ENCODE peak calls at places on chromosome 1, in five cellular contexts. B is GM23248, V is NCI-H774, G is D341Med, C is T-helper 1 cell. W is an unnamed sample.

GRCh38 chr1:196400478-196401453 is 207.5 kb downstream of the KCNT2 start:
- DNase-seq in B (peak), V (no peak), G (no peak), C (no peak), W (no peak)

GRCh38 chr1:203167913-203168200 is 7.8 kb downstream of the MYBPH start:
- DNase-seq in B (no peak), V (no peak), G (no peak), C (no peak), W (no peak)

GRCh38 chr1:44985747-44986359 is 542 bp downstream of the EIF2B3 start:
- DNase-seq in B (peak), V (no peak), G (no peak), C (no peak), W (no peak)

GRCh38 chr1:166721145-166721544 is 118.1 kb upstream of the POGK start:
- DNase-seq in B (no peak), V (no peak), G (no peak), C (no peak), W (no peak)

GRCh38 chr1:54016343-54017282 is 1.4 kb downstream of the LDLRAD1 start:
- DNase-seq in B (peak), V (peak), G (no peak), C (no peak), W (no peak)

GRCh38 chr1:230992100-230992774 is 13.3 kb downstream of the ARV1 start:
- DNase-seq in B (no peak), V (peak), G (no peak), C (no peak), W (no peak)

GRCh38 chr1:154550070-154550469 is 8.4 kb downstream of the UBE2Q1 start:
- DNase-seq in B (no peak), V (no peak), G (no peak), C (no peak), W (no peak)

GRCh38 chr1:163202833-163203451 is at the start of gene RGS5:
- DNase-seq in B (peak), V (no peak), G (peak), C (no peak), W (no peak)

GRCh38 chr1:85330206-85330605 is 53.8 kb upstream of the BCL10 start:
- DNase-seq in B (peak), V (no peak), G (no peak), C (no peak), W (no peak)

GRCh38 chr1:225845633-225846259 is 35.8 kb downstream of the EPHX1 start:
- DNase-seq in B (peak), V (no peak), G (peak), C (peak), W (no peak)

GRCh38 chr1:11967028-11967547 is 13.2 kb upstream of the MFN2 start:
- DNase-seq in B (peak), V (no peak), G (peak), C (no peak), W (no peak)

GRCh38 chr1:221897312-221897711 is 155.4 kb upstream of the DUSP10 start:
- DNase-seq in B (peak), V (no peak), G (no peak), C (no peak), W (no peak)

GRCh38 chr1:9625761-9626160 is 25.8 kb upstream of the PIK3CD start:
- DNase-seq in B (no peak), V (no peak), G (no peak), C (no peak), W (no peak)

GRCh38 chr1:1326075-1326605 is 1.5 kb downstream of the CPTP start:
- DNase-seq in B (no peak), V (no peak), G (no peak), C (no peak), W (no peak)

GRCh38 chr1:40620150-40620549 is 45.3 kb downstream of the RIMS3 start:
- DNase-seq in B (no peak), V (no peak), G (no peak), C (no peak), W (no peak)

GRCh38 chr1:89545264-89546038 is 20.8 kb downstream of the LRRC8B start:
- DNase-seq in B (peak), V (no peak), G (no peak), C (no peak), W (no peak)

GRCh38 chr1:201882665-201883132 is 6.0 kb upstream of the SHISA4 start:
- DNase-seq in B (peak), V (no peak), G (no peak), C (no peak), W (no peak)

GRCh38 chr1:228213917-228214808 is 6.3 kb downstream of the OBSCN start:
- DNase-seq in B (no peak), V (no peak), G (peak), C (no peak), W (no peak)

GRCh38 chr1:88302843-88303486 is 381.1 kb upstream of the PKN2 start:
- DNase-seq in B (peak), V (no peak), G (peak), C (no peak), W (no peak)

GRCh38 chr1:232036161-232036942 is 409.8 kb downstream of the DISC1 start:
- DNase-seq in B (no peak), V (no peak), G (no peak), C (no peak), W (no peak)

GRCh38 chr1:108107658-108108057 is 92.5 kb downstream of the SLC25A24 start:
- DNase-seq in B (peak), V (no peak), G (no peak), C (no peak), W (no peak)

GRCh38 chr1:200659269-200659668 is 10.4 kb downstream of the DDX59 start:
- DNase-seq in B (peak), V (no peak), G (no peak), C (no peak), W (no peak)

GRCh38 chr1:55284856-55285255 is 69.7 kb upstream of the USP24 start:
- DNase-seq in B (peak), V (peak), G (no peak), C (no peak), W (no peak)

GRCh38 chr1:199041173-199041914 is 402.5 kb downstream of the PTPRC start:
- DNase-seq in B (no peak), V (no peak), G (no peak), C (no peak), W (no peak)

GRCh38 chr1:166895766-166896165 is 19.7 kb upstream of the TADA1 start:
- DNase-seq in B (no peak), V (no peak), G (no peak), C (no peak), W (no peak)

GRCh38 chr1:95042286-95042685 is 30.5 kb downstream of the ALG14 start:
- DNase-seq in B (peak), V (no peak), G (no peak), C (no peak), W (no peak)

GRCh38 chr1:3522564-3523270 is 68.3 kb downstream of the ARHGEF16 start:
- DNase-seq in B (peak), V (no peak), G (no peak), C (no peak), W (no peak)

W was measured in NCI-H1436 treated with DMSO at 0.1 percent for 48 hours.